ENCODE peak calls at places on chromosome 3, in eight cellular contexts. D is HCT116, S is GM23338, R is neural progenitor cell, O is hepatocyte, X is SK-N-SH, K is OCI-LY7, C is MM.1S. I is an unnamed sample.

GRCh38 chr3:29481969-29482767 is 201.3 kb downstream of the RBMS3 start:
- DNase-seq in R (no peak), D (no peak), S (no peak), K (no peak), C (no peak), X (no peak), O (no peak), I (no peak)

GRCh38 chr3:120567370-120568197 is 28.6 kb upstream of the NDUFB4 start:
- DNase-seq in K (peak), S (peak), D (no peak), C (peak), O (peak), R (peak), X (peak), I (peak)

GRCh38 chr3:133459400-133459799 is 59.5 kb downstream of the BFSP2 start:
- DNase-seq in D (no peak), X (no peak), R (peak), K (no peak), C (no peak), O (no peak), S (no peak), I (no peak)

GRCh38 chr3:139934557-139935070 is 371 bp upstream of the CLSTN2 start:
- DNase-seq in R (peak), D (no peak), S (peak), O (peak), C (no peak), X (peak), K (no peak), I (no peak)

GRCh38 chr3:158148218-158148617 is 38.3 kb downstream of the RSRC1 start:
- DNase-seq in R (no peak), X (no peak), O (no peak), K (no peak), C (no peak), D (no peak), S (no peak), I (no peak)

GRCh38 chr3:39327053-39327745 is 2.3 kb upstream of the CCR8 start:
- DNase-seq in D (no peak), O (no peak), R (no peak), C (no peak), X (no peak), S (no peak), K (no peak), I (no peak)

GRCh38 chr3:13282986-13283876 is 136.9 kb downstream of the NUP210 start:
- DNase-seq in D (peak), X (peak), R (peak), C (peak), O (peak), S (peak), K (no peak), I (peak)

GRCh38 chr3:56197991-56198390 is 270.3 kb downstream of the ERC2 start:
- DNase-seq in S (no peak), C (no peak), D (no peak), O (no peak), K (no peak), X (no peak), R (no peak), I (no peak)

GRCh38 chr3:30259730-30260129 is 346.7 kb upstream of the TGFBR2 start:
- DNase-seq in S (peak), D (no peak), O (no peak), K (no peak), X (no peak), C (no peak), R (no peak), I (no peak)

GRCh38 chr3:98809561-98809960 is 46.4 kb downstream of the ST3GAL6 start:
- DNase-seq in K (no peak), D (no peak), X (no peak), C (no peak), S (no peak), R (no peak), O (peak), I (no peak)

GRCh38 chr3:60431599-60431958 is 819.7 kb downstream of the FHIT start:
- DNase-seq in R (peak), K (no peak), D (no peak), C (no peak), O (no peak), X (no peak), S (peak), I (peak)

GRCh38 chr3:112293368-112294321 is at the start of gene SLC9C1:
- DNase-seq in R (peak), K (peak), S (peak), C (peak), O (peak), X (peak), D (peak), I (peak)

GRCh38 chr3:159711560-159712333 is 276.9 kb upstream of the IL12A start:
- DNase-seq in S (no peak), R (peak), O (peak), K (no peak), C (no peak), X (peak), D (no peak), I (peak)

GRCh38 chr3:36943601-36944000 is 1.3 kb downstream of the TRANK1 start:
- DNase-seq in S (peak), X (no peak), D (no peak), O (no peak), R (peak), C (no peak), K (no peak), I (no peak)

GRCh38 chr3:36945326-36945980 is 599 bp upstream of the TRANK1 start:
- DNase-seq in R (no peak), X (no peak), C (no peak), S (peak), D (no peak), O (no peak), K (no peak), I (no peak)

GRCh38 chr3:36942632-36943248 is 2.1 kb downstream of the TRANK1 start:
- DNase-seq in D (no peak), C (no peak), O (peak), K (no peak), S (no peak), R (no peak), X (no peak), I (no peak)

GRCh38 chr3:36944641-36945270 is at the start of gene TRANK1:
- DNase-seq in R (peak), C (no peak), O (peak), K (peak), X (no peak), D (no peak), S (peak), I (no peak)

DNA sequence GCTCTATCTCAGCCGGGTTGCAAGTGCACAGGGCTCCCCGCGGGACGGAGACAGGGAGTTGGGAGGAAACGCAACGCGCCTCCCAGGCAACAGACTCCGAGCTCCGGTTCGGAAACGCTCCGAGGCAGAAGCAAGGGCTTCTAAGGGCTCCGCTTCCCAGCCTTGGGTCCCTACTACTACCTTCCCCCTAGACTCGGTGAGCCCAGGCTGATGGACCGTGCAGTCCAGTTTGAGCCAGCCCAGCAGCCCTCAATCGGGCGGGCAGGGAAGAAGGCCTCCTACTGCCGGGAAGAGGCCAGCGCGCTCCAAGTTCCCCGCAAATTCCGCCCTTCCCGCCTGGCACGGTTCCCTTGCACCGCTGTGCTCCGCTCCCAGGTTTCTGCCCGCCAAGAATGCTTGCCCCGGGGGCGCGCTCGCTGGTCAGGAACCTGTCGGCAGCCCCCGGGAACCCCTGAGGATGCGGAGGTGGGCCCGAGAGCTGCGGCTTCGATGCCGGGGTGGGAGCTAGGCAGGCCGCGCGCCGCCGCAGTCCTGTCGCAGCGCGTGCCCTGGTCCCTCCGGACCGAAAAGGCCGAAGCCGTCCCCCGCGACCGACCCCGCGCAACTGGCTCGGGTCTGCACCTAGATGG is 728 bp downstream of the TRANK1 start:
- DNase-seq in O (peak), X (peak), S (peak), D (no peak), C (no peak), K (peak), R (peak), I (peak)
- TF ChIP-seq CTCF in O (no peak), X (no peak), S (no peak), D (no peak), C (no peak), K (no peak), R (peak), I (peak)

DNA sequence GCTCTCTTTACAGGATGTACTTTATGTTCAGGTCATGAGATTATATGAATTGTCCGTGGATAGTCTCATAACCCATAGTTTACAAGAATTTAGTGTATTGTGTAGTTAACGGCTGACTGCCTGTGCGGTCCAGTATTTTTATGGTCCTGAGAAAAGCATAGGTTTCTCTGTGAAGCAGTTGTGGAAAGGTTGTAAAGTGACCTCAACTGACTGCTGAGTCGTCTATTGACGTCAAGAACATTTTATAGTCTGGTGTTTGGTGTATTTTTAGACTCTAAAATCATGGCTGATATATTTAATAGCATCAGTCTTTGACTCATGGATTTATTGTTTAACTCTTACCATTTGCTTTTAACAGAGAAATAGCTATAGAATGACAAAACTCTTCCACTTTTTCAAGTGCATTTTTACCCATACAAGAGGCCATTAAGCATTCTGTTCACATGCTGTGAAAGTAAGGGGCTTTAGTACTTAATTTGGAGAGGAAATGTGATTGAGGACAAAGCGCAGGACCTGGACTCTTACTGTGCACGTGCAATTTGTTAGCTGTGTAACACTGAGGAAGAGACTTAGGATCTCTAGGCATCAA is 240.7 kb downstream of the NFKBIZ start:
- DNase-seq in C (no peak), K (no peak), O (peak), R (peak), D (no peak), X (no peak), S (no peak), I (peak)
- TF ChIP-seq EZH2phosphoT487 in C (no peak), K (no peak), O (no peak), R (no peak), D (no peak), X (no peak), S (no peak), I (no peak)

GRCh38 chr3:64163755-64164148 is 61.5 kb downstream of the PRICKLE2 start:
- DNase-seq in O (peak), K (no peak), X (no peak), C (no peak), S (peak), R (no peak), D (no peak), I (peak)

GRCh38 chr3:64167346-64167745 is 57.9 kb downstream of the PRICKLE2 start:
- DNase-seq in X (no peak), S (no peak), D (no peak), C (no peak), K (no peak), O (no peak), R (no peak), I (peak)

GRCh38 chr3:64164309-64164708 is 61.0 kb downstream of the PRICKLE2 start:
- DNase-seq in C (no peak), K (no peak), D (no peak), O (no peak), S (no peak), R (no peak), X (no peak), I (no peak)

GRCh38 chr3:64167868-64168267 is 57.4 kb downstream of the PRICKLE2 start:
- DNase-seq in K (no peak), X (no peak), R (no peak), O (no peak), S (no peak), D (no peak), C (no peak), I (no peak)

GRCh38 chr3:64166584-64167155 is 58.6 kb downstream of the PRICKLE2 start:
- DNase-seq in K (no peak), R (peak), D (peak), O (no peak), C (no peak), S (peak), X (peak), I (peak)
- TF ChIP-seq CTCF in K (no peak), R (peak), D (peak), O (peak), C (no peak), S (peak), X (peak), I (peak)

GRCh38 chr3:71304684-71305083 is 278.8 kb downstream of the FOXP1 start:
- DNase-seq in X (no peak), C (no peak), D (no peak), O (peak), K (no peak), R (no peak), S (peak), I (peak)
- TF ChIP-seq EZH2phosphoT487 in X (no peak), C (no peak), D (no peak), O (no peak), K (no peak), R (no peak), S (no peak), I (no peak)